ENCODE peak calls at places on chromosomes 13 and 19, in four cellular contexts. One of them, this sample, is unnamed.

GRCh38 chr13:80473695-80474094 is 132.8 kb upstream of the SPRY2 start:
- DNase-seq in transverse colon: no peak
- DNase-seq in IMR-90: peak; percentile 18
- DNase-seq in small intestine: no peak
- DNase-seq in this sample: peak; percentile 40

GRCh38 chr19:38710416-38710702 is 33.9 kb downstream of the CAPN12 start:
- DNase-seq in IMR-90: no peak
- DNase-seq in transverse colon: no peak
- DNase-seq in small intestine: no peak
- DNase-seq in this sample: no peak

GRCh38 chr13:74761794-74762193 is 627.6 kb upstream of the KLF12 start:
- DNase-seq in transverse colon: no peak
- DNase-seq in IMR-90: no peak
- DNase-seq in small intestine: no peak
- DNase-seq in this sample: no peak

GRCh38 chr19:55071913-55072312 is 3.8 kb upstream of the EPS8L1 start:
- DNase-seq in transverse colon: no peak
- DNase-seq in small intestine: no peak
- DNase-seq in IMR-90: no peak
- DNase-seq in this sample: no peak

GRCh38 chr19:1350861-1351260 is 32.8 kb upstream of the NDUFS7 start:
- DNase-seq in IMR-90: no peak
- DNase-seq in small intestine: no peak
- DNase-seq in transverse colon: no peak
- DNase-seq in this sample: no peak

GRCh38 chr13:96025283-96025682 is 27.9 kb downstream of the UGGT2 start:
- DNase-seq in transverse colon: no peak
- DNase-seq in small intestine: peak; percentile 1
- DNase-seq in IMR-90: no peak
- DNase-seq in this sample: no peak

GRCh38 chr13:30429721-30430694 is 7.7 kb downstream of the UBE2L5 start:
- DNase-seq in IMR-90: peak; percentile 95
- DNase-seq in transverse colon: no peak
- DNase-seq in small intestine: no peak
- DNase-seq in this sample: peak; percentile 78

GRCh38 chr19:33376423-33376822 is 2.9 kb downstream of the CEBPG start:
- DNase-seq in transverse colon: peak; percentile 91
- DNase-seq in small intestine: peak; percentile 96
- DNase-seq in IMR-90: peak; percentile 87
- DNase-seq in this sample: no peak

GRCh38 chr19:807627-808175 is 10.4 kb downstream of the PTBP1 start:
- DNase-seq in transverse colon: no peak
- DNase-seq in IMR-90: no peak
- DNase-seq in small intestine: no peak
- DNase-seq in this sample: no peak

GRCh38 chr13:33694546-33694945 is 123.4 kb upstream of the RFC3 start:
- DNase-seq in transverse colon: no peak
- DNase-seq in IMR-90: no peak
- DNase-seq in small intestine: no peak
- DNase-seq in this sample: no peak

GRCh38 chr13:91868351-91868750 is 469.9 kb downstream of the GPC5 start:
- DNase-seq in transverse colon: no peak
- DNase-seq in IMR-90: no peak
- DNase-seq in small intestine: no peak
- DNase-seq in this sample: no peak

GRCh38 chr19:45173816-45174215 is 4.2 kb downstream of the TRAPPC6A start:
- DNase-seq in transverse colon: no peak
- DNase-seq in small intestine: no peak
- DNase-seq in IMR-90: peak; percentile 79
- DNase-seq in this sample: no peak

DNA sequence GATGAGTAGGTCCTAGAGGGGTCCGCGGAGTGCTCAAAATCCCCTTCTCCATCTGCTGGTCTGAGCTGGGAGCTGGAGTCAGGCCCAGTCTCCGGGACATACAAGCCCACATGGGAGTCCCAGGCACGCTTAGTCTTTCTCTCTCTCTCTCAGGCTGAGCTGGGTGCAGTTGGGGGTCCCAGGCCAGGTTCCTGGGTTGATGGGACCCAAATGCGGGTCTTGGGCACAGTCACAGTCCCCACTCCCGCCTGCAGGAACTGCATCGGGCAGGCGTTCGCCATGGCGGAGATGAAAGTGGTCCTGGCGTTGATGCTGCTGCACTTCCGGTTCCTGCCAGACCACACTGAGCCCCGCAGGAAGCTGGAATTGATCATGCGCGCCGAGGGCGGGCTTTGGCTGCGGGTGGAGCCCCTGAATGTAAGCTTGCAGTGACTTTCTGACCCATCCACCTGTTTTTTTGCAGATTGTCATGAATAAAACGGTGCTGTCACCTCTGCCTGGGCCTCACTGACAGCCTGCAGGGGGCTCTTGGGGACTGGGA is 23.8 kb downstream of the CYP4F12 start:
- DNase-seq in small intestine: no peak
- DNase-seq in transverse colon: no peak
- DNase-seq in IMR-90: no peak
- DNase-seq in this sample: no peak
- H3K27ac ChIP-seq in small intestine: no peak overlapping the region
- H3K27ac ChIP-seq in transverse colon: no peak overlapping the region
- H3K27ac ChIP-seq in IMR-90: no peak overlapping the region
- H3K27ac ChIP-seq in this sample: no peak overlapping the region

DNA sequence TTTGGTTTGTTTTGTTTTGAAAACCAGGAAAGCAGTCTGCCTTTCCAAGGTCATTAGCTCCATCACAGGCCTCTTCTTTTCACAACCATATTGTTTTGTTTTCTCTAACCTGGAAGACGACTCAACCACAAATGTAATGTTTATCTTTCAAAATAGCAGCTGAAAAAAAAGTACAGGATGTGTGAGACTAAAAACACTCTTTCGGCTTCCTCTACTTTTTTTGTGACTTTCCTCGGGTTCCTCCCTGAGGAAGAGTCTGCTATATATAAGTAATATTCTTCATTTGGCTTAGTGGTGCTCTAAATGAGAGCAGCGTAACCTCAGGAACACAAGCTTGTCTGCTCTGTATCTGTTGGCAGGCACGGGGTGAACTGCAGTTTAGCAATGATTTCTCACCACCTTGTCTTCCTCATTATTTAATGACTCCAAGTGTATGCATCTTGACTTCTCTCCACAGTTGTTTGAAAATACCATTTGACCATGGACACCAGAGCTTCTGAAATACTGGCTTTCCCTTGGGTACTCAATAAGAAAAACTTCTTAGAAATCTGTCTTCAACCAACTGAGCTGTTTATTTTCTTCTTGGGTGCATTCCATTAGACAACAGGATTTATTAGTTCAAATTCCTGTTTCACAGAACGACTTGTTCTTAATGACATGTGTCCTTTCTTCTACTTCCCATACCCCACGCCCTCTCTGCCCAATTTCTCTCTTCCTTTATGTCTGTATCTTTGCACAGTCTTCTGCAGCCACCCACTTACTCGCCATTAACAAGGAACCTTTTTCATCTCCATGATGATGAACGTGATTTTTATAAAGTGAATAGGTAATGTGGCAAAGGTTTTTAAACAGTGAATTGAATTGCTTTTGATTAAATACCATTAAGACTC is 11.5 kb upstream of the ITM2B start:
- DNase-seq in transverse colon: no peak
- DNase-seq in small intestine: no peak
- DNase-seq in IMR-90: no peak
- DNase-seq in this sample: no peak
- H3K27ac ChIP-seq in transverse colon: peak overlapping the region; percentile 79
- H3K27ac ChIP-seq in small intestine: peak overlapping the region; percentile 94
- H3K27ac ChIP-seq in IMR-90: no peak overlapping the region
- H3K27ac ChIP-seq in this sample: no peak overlapping the region

GRCh38 chr13:94765814-94766213 is 53.5 kb upstream of the SOX21 start:
- DNase-seq in small intestine: no peak
- DNase-seq in transverse colon: no peak
- DNase-seq in IMR-90: no peak
- DNase-seq in this sample: no peak
- H3K27ac ChIP-seq in small intestine: no peak overlapping the region
- H3K27ac ChIP-seq in transverse colon: no peak overlapping the region
- H3K27ac ChIP-seq in IMR-90: no peak overlapping the region
- H3K27ac ChIP-seq in this sample: no peak overlapping the region

GRCh38 chr19:30228113-30228725 is 144.0 kb upstream of the ZNF536 start:
- DNase-seq in IMR-90: no peak
- DNase-seq in transverse colon: peak; percentile 13
- DNase-seq in small intestine: no peak
- DNase-seq in this sample: no peak

GRCh38 chr19:30228726-30229523 is 143.3 kb upstream of the ZNF536 start:
- DNase-seq in transverse colon: no peak
- DNase-seq in small intestine: no peak
- DNase-seq in IMR-90: peak; percentile 6
- DNase-seq in this sample: no peak

GRCh38 chr19:30233375-30233774 is 138.8 kb upstream of the ZNF536 start:
- DNase-seq in transverse colon: no peak
- DNase-seq in small intestine: no peak
- DNase-seq in IMR-90: no peak
- DNase-seq in this sample: no peak

GRCh38 chr19:30229524-30230174 is 142.5 kb upstream of the ZNF536 start:
- DNase-seq in transverse colon: no peak
- DNase-seq in IMR-90: peak; percentile 4
- DNase-seq in small intestine: no peak
- DNase-seq in this sample: no peak

GRCh38 chr19:30231408-30232318 is 140.5 kb upstream of the ZNF536 start:
- DNase-seq in IMR-90: no peak
- DNase-seq in transverse colon: no peak
- DNase-seq in small intestine: no peak
- DNase-seq in this sample: no peak
- H3K27ac ChIP-seq in IMR-90: no peak overlapping the region
- H3K27ac ChIP-seq in transverse colon: no peak overlapping the region
- H3K27ac ChIP-seq in small intestine: no peak overlapping the region
- H3K27ac ChIP-seq in this sample: no peak overlapping the region

GRCh38 chr19:17236414-17236716 is 9.4 kb downstream of the NR2F6 start:
- DNase-seq in IMR-90: no peak
- DNase-seq in transverse colon: peak; percentile 55
- DNase-seq in small intestine: peak; percentile 51
- DNase-seq in this sample: no peak
- H3K27ac ChIP-seq in IMR-90: peak overlapping the region; percentile 24
- H3K27ac ChIP-seq in transverse colon: peak overlapping the region; percentile 87
- H3K27ac ChIP-seq in small intestine: peak overlapping the region; percentile 11
- H3K27ac ChIP-seq in this sample: peak overlapping the region; percentile 59

GRCh38 chr13:76829572-76830327 is 56.5 kb downstream of the KCTD12 start:
- DNase-seq in IMR-90: no peak
- DNase-seq in small intestine: no peak
- DNase-seq in transverse colon: no peak
- DNase-seq in this sample: no peak
- H3K27ac ChIP-seq in IMR-90: no peak overlapping the region
- H3K27ac ChIP-seq in small intestine: no peak overlapping the region
- H3K27ac ChIP-seq in transverse colon: peak overlapping the region; percentile 30
- H3K27ac ChIP-seq in this sample: no peak overlapping the region